ENCODE peak calls at places on chromosomes 4 and X, in five cellular contexts. R, W, D, V and M are unnamed samples.

GRCh38 chrX:124555036-124555595 is 208.8 kb downstream of the SH2D1A start:
- DNase-seq in R (no peak), W (no peak), D (no peak), V (no peak), M (peak)

GRCh38 chrX:120566817-120567216 is 6.1 kb upstream of the CUL4B start:
- DNase-seq in R (no peak), W (no peak), D (no peak), V (no peak), M (no peak)

GRCh38 chr4:145956288-145956890 is 17.8 kb upstream of the ZNF827 start:
- DNase-seq in R (no peak), W (no peak), D (no peak), V (no peak), M (peak)

GRCh38 chr4:17115546-17115945 is 217.1 kb upstream of the LDB2 start:
- DNase-seq in R (no peak), W (no peak), D (no peak), V (no peak), M (no peak)

GRCh38 chr4:147682755-147683154 is 1.2 kb downstream of the PRMT9 start:
- DNase-seq in R (no peak), W (no peak), D (no peak), V (no peak), M (peak)

GRCh38 chr4:22720091-22720490 is 27.4 kb downstream of the GBA3 start:
- DNase-seq in R (no peak), W (no peak), D (no peak), V (no peak), M (peak)

GRCh38 chr4:17347445-17347844 is 164.4 kb downstream of the QDPR start:
- DNase-seq in R (no peak), W (no peak), D (no peak), V (no peak), M (peak)

GRCh38 chrX:85851418-85851817 is 195.9 kb downstream of the CHM start:
- DNase-seq in R (no peak), W (no peak), D (peak), V (peak), M (peak)

GRCh38 chr4:140689628-140690027 is 66.6 kb downstream of the TBC1D9 start:
- DNase-seq in R (no peak), W (no peak), D (no peak), V (no peak), M (no peak)

GRCh38 chr4:57119054-57119651 is 9.0 kb upstream of the IGFBP7 start:
- DNase-seq in R (no peak), W (no peak), D (no peak), V (peak), M (peak)

GRCh38 chr4:32858971-32859370 is 2138.8 kb downstream of the PCDH7 start:
- DNase-seq in R (no peak), W (no peak), D (no peak), V (no peak), M (peak)

GRCh38 chrX:54509401-54509800 is 13.4 kb upstream of the FGD1 start:
- DNase-seq in R (no peak), W (no peak), D (no peak), V (no peak), M (peak)

GRCh38 chrX:63475200-63475599 is 124.1 kb upstream of the SPIN4 start:
- DNase-seq in R (no peak), W (no peak), D (no peak), V (no peak), M (peak)

GRCh38 chr4:179110816-179111215 is 1668.6 kb upstream of the AGA start:
- DNase-seq in R (no peak), W (no peak), D (no peak), V (no peak), M (peak)

GRCh38 chr4:161926033-161926828 is 237.6 kb downstream of the FSTL5 start:
- DNase-seq in R (no peak), W (no peak), D (no peak), V (no peak), M (no peak)

GRCh38 chrX:11867610-11868345 is 109.7 kb downstream of the MSL3 start:
- DNase-seq in R (no peak), W (no peak), D (no peak), V (no peak), M (no peak)

GRCh38 chr4:169337510-169337909 is 66.8 kb upstream of the SH3RF1 start:
- DNase-seq in R (no peak), W (no peak), D (no peak), V (no peak), M (peak)

GRCh38 chr4:16745009-16745408 is 153.4 kb downstream of the LDB2 start:
- DNase-seq in R (no peak), W (no peak), D (no peak), V (no peak), M (peak)

GRCh38 chr4:104942990-104943758 is 203.5 kb upstream of the TET2 start:
- DNase-seq in R (no peak), W (no peak), D (no peak), V (no peak), M (peak)

GRCh38 chr4:62344474-62344873 is 1144.3 kb downstream of the ADGRL3 start:
- DNase-seq in R (no peak), W (no peak), D (no peak), V (no peak), M (no peak)

GRCh38 chr4:126051709-126052424 is 737.1 kb downstream of the FAT4 start:
- DNase-seq in R (no peak), W (no peak), D (no peak), V (peak), M (peak)

GRCh38 chr4:89101256-89102161 is 9.8 kb upstream of the TIGD2 start:
- DNase-seq in R (no peak), W (no peak), D (no peak), V (no peak), M (no peak)

GRCh38 chr4:57159866-57160265 is 49.7 kb upstream of the IGFBP7 start:
- DNase-seq in R (no peak), W (no peak), D (no peak), V (no peak), M (peak)

GRCh38 chrX:19532709-19533108 is 17.4 kb upstream of the MAP3K15 start:
- DNase-seq in R (no peak), W (no peak), D (no peak), V (no peak), M (no peak)

GRCh38 chrX:138710866-138711331 is 618 bp downstream of the FGF13 start:
- DNase-seq in R (no peak), W (no peak), D (peak), V (no peak), M (no peak)

GRCh38 chr4:13527192-13527982 is 16.9 kb downstream of the NKX3-2 start:
- DNase-seq in R (no peak), W (no peak), D (no peak), V (no peak), M (no peak)

GRCh38 chr4:25767877-25768475 is 94.8 kb downstream of the SEL1L3 start:
- DNase-seq in R (no peak), W (no peak), D (no peak), V (peak), M (peak)

GRCh38 chrX:150848914-150849365 is 49.5 kb downstream of the CD99L2 start:
- DNase-seq in R (no peak), W (no peak), D (no peak), V (peak), M (no peak)

GRCh38 chr4:14265651-14266050 is 638.1 kb upstream of the BOD1L1 start:
- DNase-seq in R (no peak), W (no peak), D (no peak), V (no peak), M (no peak)

GRCh38 chr4:44446801-44447562 is 1.6 kb downstream of the KCTD8 start:
- DNase-seq in R (no peak), W (no peak), D (peak), V (no peak), M (no peak)

GRCh38 chr4:182738283-182739047 is 178.7 kb downstream of the DCTD start:
- DNase-seq in R (no peak), W (no peak), D (no peak), V (no peak), M (peak)

GRCh38 chr4:6369924-6370645 is 100.4 kb downstream of the WFS1 start:
- DNase-seq in R (no peak), W (no peak), D (no peak), V (no peak), M (no peak)

GRCh38 chr4:110155632-110156031 is 42.8 kb downstream of the ELOVL6 start:
- DNase-seq in R (no peak), W (no peak), D (no peak), V (no peak), M (no peak)

GRCh38 chr4:36254355-36254754 is 10.0 kb upstream of the ARAP2 start:
- DNase-seq in R (no peak), W (no peak), D (no peak), V (no peak), M (no peak)

GRCh38 chr4:36251983-36252382 is 7.7 kb upstream of the ARAP2 start:
- DNase-seq in R (no peak), W (no peak), D (no peak), V (no peak), M (no peak)

GRCh38 chr4:36255575-36255974 is 11.3 kb upstream of the ARAP2 start:
- DNase-seq in R (no peak), W (peak), D (no peak), V (no peak), M (no peak)

GRCh38 chr4:36260714-36261113 is 16.4 kb upstream of the ARAP2 start:
- DNase-seq in R (no peak), W (no peak), D (no peak), V (no peak), M (no peak)

GRCh38 chr4:36256398-36256828 is 12.1 kb upstream of the ARAP2 start:
- DNase-seq in R (no peak), W (no peak), D (no peak), V (no peak), M (no peak)
- H3K27ac ChIP-seq in R (no peak), W (no peak), D (no peak), V (peak), M (no peak)

GRCh38 chr4:173258866-173259265 is 75.3 kb downstream of the HMGB2 start:
- DNase-seq in R (no peak), W (no peak), D (no peak), V (no peak), M (no peak)
- H3K27ac ChIP-seq in R (no peak), W (no peak), D (no peak), V (no peak), M (no peak)

DNA sequence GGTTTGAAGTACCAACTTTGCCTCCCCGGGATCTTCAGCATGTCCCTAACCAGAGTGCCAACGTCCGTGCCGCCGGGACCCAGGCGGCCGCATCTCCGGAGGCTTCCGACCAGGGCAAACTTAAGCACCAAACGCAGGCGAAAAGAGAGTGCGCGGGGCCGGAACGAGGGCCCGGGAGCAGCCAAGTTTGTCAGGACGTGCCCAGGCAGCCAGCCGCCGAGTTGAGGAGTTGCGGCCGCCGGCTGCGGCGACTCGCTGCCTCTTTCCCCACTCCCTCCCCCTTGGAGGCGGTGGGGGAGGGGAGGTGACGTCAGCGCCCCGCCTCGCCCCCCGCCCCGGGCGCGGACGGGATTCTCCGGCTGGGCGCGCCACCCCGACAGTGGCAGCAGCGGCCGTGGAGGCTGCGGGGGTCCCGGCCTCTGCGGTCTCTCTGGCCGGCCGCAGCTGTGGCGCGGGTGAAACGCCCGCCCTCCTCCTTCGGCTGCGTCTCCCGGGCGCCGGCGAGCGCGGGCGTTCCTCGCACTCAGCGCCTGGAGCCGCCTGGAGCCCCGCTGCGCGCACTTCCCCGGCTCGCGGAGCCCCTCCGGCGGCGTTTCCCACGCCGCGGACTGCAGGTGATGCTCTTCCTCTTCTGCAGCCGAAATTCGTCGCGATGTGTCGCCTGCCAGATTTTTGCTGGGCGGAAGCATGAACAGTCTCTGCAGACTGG is 2.9 kb upstream of the FAT1 start:
- DNase-seq in R (no peak), W (no peak), D (peak), V (peak), M (peak)
- H3K27ac ChIP-seq in R (peak), W (no peak), D (peak), V (peak), M (peak)

DNA sequence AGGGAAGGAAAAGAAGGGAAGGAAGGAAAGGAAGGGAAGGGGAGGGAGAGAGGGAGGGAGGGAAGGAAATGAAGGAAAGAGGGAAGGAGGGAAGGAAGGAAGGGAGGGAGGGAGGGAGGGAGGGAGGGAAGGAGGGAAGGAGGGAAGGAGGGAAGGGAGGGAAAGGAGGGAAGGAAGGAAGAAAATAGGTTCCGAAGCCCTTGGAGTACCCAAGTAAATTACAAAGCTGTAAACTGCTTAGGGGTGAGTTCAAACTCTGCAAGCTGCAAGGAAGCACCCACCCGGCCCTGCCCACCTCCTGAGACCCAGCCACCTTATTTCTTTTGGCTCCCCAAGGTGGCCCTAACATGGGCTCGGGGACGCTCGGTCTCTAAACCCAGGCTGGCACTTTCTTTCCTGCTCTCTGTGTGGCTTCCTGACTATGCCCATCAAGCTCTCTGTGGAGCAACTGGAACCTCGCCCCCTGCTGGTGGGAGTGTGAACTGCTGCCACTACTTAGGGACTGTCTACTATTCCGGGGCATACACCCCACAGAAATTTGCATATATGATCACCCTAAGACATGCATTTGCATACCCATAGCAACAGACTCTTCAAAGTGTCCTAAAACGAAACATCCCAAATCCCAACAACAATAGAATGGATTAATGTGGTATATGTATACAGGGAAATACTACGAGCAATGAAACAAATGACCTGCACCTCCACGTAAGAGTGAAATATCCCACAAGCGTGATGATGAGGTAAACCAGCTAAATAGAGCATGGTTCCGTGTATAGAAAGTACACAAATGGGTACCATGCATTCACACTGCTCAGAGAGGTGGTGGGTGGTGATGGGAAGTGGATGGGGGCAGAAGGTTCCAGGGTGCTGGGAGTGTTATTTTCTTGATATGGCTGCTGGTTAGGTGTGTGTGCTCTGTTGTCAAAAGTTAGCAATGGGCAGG is 151.7 kb upstream of the TBL1X start:
- DNase-seq in R (no peak), W (peak), D (peak), V (peak), M (no peak)
- H3K27ac ChIP-seq in R (no peak), W (no peak), D (no peak), V (no peak), M (no peak)

GRCh38 chr4:180942367-180942916 is 1300.8 kb upstream of the TENM3 start:
- DNase-seq in R (no peak), W (no peak), D (no peak), V (no peak), M (no peak)
- H3K27ac ChIP-seq in R (no peak), W (no peak), D (no peak), V (no peak), M (no peak)

GRCh38 chr4:120816385-120816784 is 106.1 kb downstream of the PRDM5 start:
- DNase-seq in R (no peak), W (no peak), D (no peak), V (no peak), M (no peak)
- H3K27ac ChIP-seq in R (no peak), W (no peak), D (no peak), V (peak), M (no peak)

GRCh38 chr4:81507530-81507929 is 35.8 kb upstream of the RASGEF1B start:
- DNase-seq in R (no peak), W (no peak), D (no peak), V (no peak), M (no peak)

GRCh38 chr4:81506731-81507130 is 35.0 kb upstream of the RASGEF1B start:
- DNase-seq in R (no peak), W (no peak), D (no peak), V (no peak), M (no peak)

GRCh38 chr4:81503586-81503985 is 31.9 kb upstream of the RASGEF1B start:
- DNase-seq in R (no peak), W (no peak), D (no peak), V (no peak), M (no peak)

GRCh38 chr4:81502561-81502960 is 30.9 kb upstream of the RASGEF1B start:
- DNase-seq in R (no peak), W (no peak), D (no peak), V (no peak), M (no peak)

GRCh38 chr4:81504685-81505598 is 33.2 kb upstream of the RASGEF1B start:
- DNase-seq in R (peak), W (peak), D (no peak), V (peak), M (no peak)
- H3K27ac ChIP-seq in R (peak), W (peak), D (peak), V (peak), M (no peak)